ENCODE peak calls at places on chromosome 10, in nine cellular contexts. J is stimulated activated CD4-positive, alpha-beta T cell treated with anti-CD3 and anti-CD28 coated beads, Interleukin-15, amount 100 ng/mL, for 24 hours; M is Calu3; D is GM20000; Q is GM12865; P is endothelial cell; I is GM23248; G is IMR-90; L is myocyte. X is an unnamed sample.

GRCh38 chr10:98047009-98047741 is 16.8 kb upstream of the CRTAC1 start:
- DNase-seq in G (no peak), J (no peak), P (no peak), Q (no peak), D (no peak), L (no peak), I (no peak), M (no peak), X (no peak)

GRCh38 chr10:12583891-12584595 is 234.7 kb downstream of the CAMK1D start:
- DNase-seq in I (no peak), J (no peak), G (no peak), M (no peak), D (no peak), L (no peak), P (no peak), Q (no peak), X (no peak)

GRCh38 chr10:15879663-15880062 is 19.4 kb upstream of the MINDY3 start:
- DNase-seq in I (no peak), M (no peak), D (no peak), G (no peak), Q (no peak), J (no peak), P (no peak), L (peak), X (peak)

GRCh38 chr10:94133239-94133638 is 139.5 kb downstream of the PLCE1 start:
- DNase-seq in D (no peak), P (no peak), G (no peak), I (no peak), J (no peak), L (peak), Q (no peak), M (peak), X (no peak)

GRCh38 chr10:79331709-79332108 is 15.6 kb upstream of the PPIF start:
- DNase-seq in P (no peak), I (peak), G (peak), J (peak), M (no peak), D (peak), Q (peak), L (peak), X (peak)

GRCh38 chr10:31774291-31774900 is 154.2 kb downstream of the ARHGAP12 start:
- DNase-seq in M (no peak), L (no peak), Q (no peak), P (no peak), G (peak), J (no peak), I (no peak), D (no peak), X (no peak)

GRCh38 chr10:121080324-121080807 is 229.2 kb downstream of the WDR11 start:
- DNase-seq in L (no peak), I (no peak), M (no peak), Q (no peak), G (no peak), D (no peak), J (no peak), P (no peak), X (no peak)

GRCh38 chr10:79160191-79160590 is 91.4 kb downstream of the ZMIZ1 start:
- DNase-seq in P (no peak), D (no peak), M (no peak), G (no peak), Q (no peak), J (no peak), L (no peak), I (peak), X (no peak)

GRCh38 chr10:132283604-132284382 is 24.0 kb downstream of the STK32C start:
- DNase-seq in L (peak), J (no peak), P (no peak), Q (no peak), I (peak), D (no peak), G (no peak), M (no peak), X (no peak)

GRCh38 chr10:91759581-91759986 is 38.6 kb upstream of the TNKS2 start:
- DNase-seq in J (no peak), P (no peak), D (no peak), L (peak), M (no peak), G (peak), Q (no peak), I (peak), X (peak)

GRCh38 chr10:122267849-122268737 is 3.0 kb upstream of the BTBD16 start:
- DNase-seq in L (peak), I (peak), D (peak), Q (peak), M (peak), J (peak), P (peak), G (peak), X (peak)

GRCh38 chr10:22583683-22584082 is 130.7 kb downstream of the PIP4K2A start:
- DNase-seq in D (no peak), M (no peak), J (no peak), I (no peak), P (no peak), G (no peak), Q (no peak), L (no peak), X (no peak)

GRCh38 chr10:99451981-99452380 is 21.6 kb upstream of the GOT1 start:
- DNase-seq in I (no peak), L (no peak), P (no peak), D (no peak), M (no peak), J (no peak), Q (no peak), G (no peak), X (no peak)

GRCh38 chr10:102579206-102579790 is 65.0 kb upstream of the TRIM8 start:
- DNase-seq in L (no peak), I (no peak), J (no peak), D (no peak), P (no peak), G (peak), M (no peak), Q (no peak), X (no peak)

GRCh38 chr10:125562737-125563136 is 120.2 kb downstream of the TEX36 start:
- DNase-seq in D (no peak), I (no peak), P (no peak), J (no peak), L (no peak), M (no peak), G (no peak), Q (no peak), X (no peak)

GRCh38 chr10:17387861-17388503 is 66.4 kb downstream of the ST8SIA6 start:
- DNase-seq in M (peak), L (no peak), Q (no peak), D (no peak), G (no peak), J (no peak), P (no peak), I (no peak), X (peak)

GRCh38 chr10:111598433-111599059 is 521.7 kb downstream of the ADRA2A start:
- DNase-seq in Q (peak), D (peak), G (peak), P (peak), M (peak), I (peak), J (peak), L (peak), X (peak)

GRCh38 chr10:108303149-108303548 is 1138.6 kb upstream of the SORCS1 start:
- DNase-seq in D (no peak), Q (peak), J (no peak), I (peak), L (no peak), P (no peak), M (no peak), G (no peak), X (no peak)

GRCh38 chr10:59625842-59626522 is 83.7 kb downstream of the SLC16A9 start:
- DNase-seq in M (peak), I (peak), G (peak), L (peak), D (peak), Q (peak), P (peak), J (peak), X (peak)

GRCh38 chr10:34109952-34110702 is 705.0 kb downstream of the PARD3 start:
- DNase-seq in Q (no peak), L (no peak), P (no peak), I (peak), J (no peak), D (no peak), G (peak), M (no peak), X (peak)

GRCh38 chr10:44384601-44385422 is at the start of gene CXCL12:
- DNase-seq in I (peak), P (no peak), M (no peak), G (peak), L (peak), J (peak), D (peak), Q (peak), X (no peak)

GRCh38 chr10:16649757-16650156 is 128.1 kb upstream of the C1QL3 start:
- DNase-seq in J (no peak), Q (no peak), D (no peak), I (no peak), P (no peak), M (no peak), L (no peak), G (peak), X (no peak)

GRCh38 chr10:44259090-44259874 is 125.6 kb downstream of the CXCL12 start:
- DNase-seq in I (no peak), J (no peak), M (no peak), L (no peak), P (no peak), D (no peak), Q (peak), G (no peak), X (no peak)

GRCh38 chr10:121324678-121325213 is 273.5 kb downstream of the FGFR2 start:
- DNase-seq in D (no peak), Q (no peak), G (no peak), J (no peak), L (no peak), M (peak), P (no peak), I (no peak), X (no peak)

GRCh38 chr10:53010362-53010907 is 237.9 kb upstream of the MBL2 start:
- DNase-seq in D (no peak), Q (no peak), M (no peak), I (no peak), G (no peak), J (no peak), L (no peak), P (no peak), X (no peak)

GRCh38 chr10:25075825-25076224 is 59.4 kb downstream of the THNSL1 start:
- DNase-seq in D (no peak), P (no peak), L (no peak), J (no peak), G (no peak), M (no peak), I (no peak), Q (no peak), X (no peak)

GRCh38 chr10:125103466-125104377 is 56.6 kb downstream of the CTBP2 start:
- DNase-seq in D (no peak), Q (no peak), M (no peak), G (no peak), L (no peak), J (no peak), P (no peak), I (no peak), X (no peak)

X was measured in LHCN-M2.